ENCODE peak calls at places on chromosomes 4 and X, in nine cellular contexts. J, Z, U, N, O, G, P, T and R are unnamed samples.

GRCh38 chr4:151417766-151418376 is 8.9 kb downstream of the FHIP1A start:
- DNase-seq in G (peak; percentile 48), N (no peak), O (no peak), U (no peak), T (no peak), P (no peak), J (no peak), Z (no peak), R (no peak)

GRCh38 chr4:57110635-57111546 is 706 bp upstream of the IGFBP7 start:
- DNase-seq in P (peak; percentile 82), T (peak; percentile 93), Z (peak; percentile 30), J (no peak), N (peak; percentile 61), G (no peak), O (peak; percentile 70), U (no peak), R (peak; percentile 64)

GRCh38 chrX:138128025-138128671 is 562.2 kb downstream of the ZIC3 start:
- DNase-seq in G (peak; percentile 75), J (no peak), U (peak; percentile 18), T (no peak), N (no peak), P (no peak), Z (no peak), O (peak; percentile 42), R (peak; percentile 20)

GRCh38 chrX:42384956-42385355 is 393.0 kb downstream of the PPP1R2C start:
- DNase-seq in Z (no peak), P (no peak), O (no peak), G (peak; percentile 34), U (no peak), N (no peak), J (no peak), T (no peak), R (no peak)

GRCh38 chrX:80808854-80809493 is 703 bp downstream of the BRWD3 start:
- DNase-seq in T (no peak), Z (peak; percentile 28), U (no peak), N (no peak), J (peak; percentile 21), P (peak; percentile 70), O (peak; percentile 6), G (peak; percentile 41), R (no peak)

GRCh38 chr4:128349921-128350320 is 62.3 kb upstream of the PGRMC2 start:
- DNase-seq in P (no peak), G (peak; percentile 31), Z (no peak), T (no peak), N (no peak), O (peak; percentile 96), U (no peak), J (no peak), R (peak; percentile 81)

GRCh38 chr4:94349193-94349592 is 6.6 kb upstream of the HPGDS start:
- DNase-seq in G (no peak), U (no peak), O (peak; percentile 15), N (no peak), T (no peak), J (no peak), P (no peak), Z (no peak), R (no peak)

GRCh38 chr4:68520985-68521384 is 55.1 kb downstream of the UGT2B17 start:
- DNase-seq in P (no peak), Z (no peak), N (no peak), T (no peak), G (no peak), O (no peak), J (no peak), U (no peak), R (no peak)

GRCh38 chrX:41917517-41917916 is 5.8 kb downstream of the CASK start:
- DNase-seq in N (no peak), P (no peak), U (no peak), O (no peak), G (no peak), J (no peak), T (no peak), Z (no peak), R (no peak)

GRCh38 chr4:85825937-85826678 is 351.2 kb downstream of the ARHGAP24 start:
- DNase-seq in T (no peak), N (no peak), P (no peak), Z (peak; percentile 24), G (peak; percentile 26), O (peak; percentile 51), U (no peak), J (no peak), R (peak; percentile 46)

GRCh38 chr4:107863416-107863815 is 38.7 kb downstream of the SGMS2 start:
- DNase-seq in T (no peak), Z (no peak), G (no peak), J (no peak), U (no peak), N (no peak), P (no peak), O (peak; percentile 28), R (peak; percentile 34)

GRCh38 chr4:185567828-185568442 is 32.6 kb upstream of the PDLIM3 start:
- DNase-seq in Z (peak; percentile 44), G (no peak), T (peak; percentile 91), P (peak; percentile 89), U (no peak), N (no peak), O (peak; percentile 91), J (no peak), R (peak; percentile 45)

GRCh38 chr4:15990570-15991285 is 27.8 kb upstream of the FGFBP2 start:
- DNase-seq in T (no peak), N (no peak), O (no peak), P (no peak), Z (no peak), U (no peak), G (peak; percentile 19), J (no peak), R (no peak)

GRCh38 chrX:65610040-65610439 is 57.4 kb upstream of the MSN start:
- DNase-seq in P (no peak), U (no peak), J (no peak), T (no peak), N (no peak), O (peak; percentile 32), G (no peak), Z (no peak), R (no peak)

GRCh38 chr4:88527787-88528186 is 4.2 kb upstream of the PYURF start:
- DNase-seq in Z (no peak), T (no peak), U (no peak), N (no peak), O (no peak), J (no peak), P (no peak), G (no peak), R (no peak)

GRCh38 chr4:165872443-165873297 is at the start of gene TLL1:
- DNase-seq in T (no peak), U (no peak), O (peak; percentile 6), P (no peak), J (no peak), N (no peak), G (peak; percentile 44), Z (no peak), R (no peak)

DNA sequence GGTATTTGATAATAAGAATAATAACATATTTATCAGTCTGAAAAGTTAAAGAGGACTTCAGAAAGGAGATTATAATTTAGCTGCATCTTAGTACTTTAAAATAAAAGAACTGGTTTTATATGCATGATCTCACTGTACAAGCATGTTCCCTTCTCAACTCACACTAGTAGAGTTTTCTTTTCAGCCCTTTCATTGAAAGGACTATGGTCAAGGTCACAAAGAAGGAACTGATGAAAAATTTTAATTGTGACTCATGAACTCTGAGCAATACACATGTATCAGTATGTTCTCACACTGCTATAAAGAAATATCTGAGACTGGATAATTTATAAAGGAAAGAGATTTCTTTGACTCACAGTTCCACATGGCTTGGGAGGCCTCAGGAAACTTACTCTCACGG is 73.7 kb upstream of the NDST4 start:
- DNase-seq in U (no peak), N (no peak), J (no peak), P (no peak), O (peak; percentile 7), T (no peak), Z (no peak), G (no peak), R (no peak)
- TF ChIP-seq CTCF in U (no peak), N (no peak), J (no peak), P (no peak), O (no peak), T (no peak), Z (no peak), G (no peak), R (no peak)

DNA sequence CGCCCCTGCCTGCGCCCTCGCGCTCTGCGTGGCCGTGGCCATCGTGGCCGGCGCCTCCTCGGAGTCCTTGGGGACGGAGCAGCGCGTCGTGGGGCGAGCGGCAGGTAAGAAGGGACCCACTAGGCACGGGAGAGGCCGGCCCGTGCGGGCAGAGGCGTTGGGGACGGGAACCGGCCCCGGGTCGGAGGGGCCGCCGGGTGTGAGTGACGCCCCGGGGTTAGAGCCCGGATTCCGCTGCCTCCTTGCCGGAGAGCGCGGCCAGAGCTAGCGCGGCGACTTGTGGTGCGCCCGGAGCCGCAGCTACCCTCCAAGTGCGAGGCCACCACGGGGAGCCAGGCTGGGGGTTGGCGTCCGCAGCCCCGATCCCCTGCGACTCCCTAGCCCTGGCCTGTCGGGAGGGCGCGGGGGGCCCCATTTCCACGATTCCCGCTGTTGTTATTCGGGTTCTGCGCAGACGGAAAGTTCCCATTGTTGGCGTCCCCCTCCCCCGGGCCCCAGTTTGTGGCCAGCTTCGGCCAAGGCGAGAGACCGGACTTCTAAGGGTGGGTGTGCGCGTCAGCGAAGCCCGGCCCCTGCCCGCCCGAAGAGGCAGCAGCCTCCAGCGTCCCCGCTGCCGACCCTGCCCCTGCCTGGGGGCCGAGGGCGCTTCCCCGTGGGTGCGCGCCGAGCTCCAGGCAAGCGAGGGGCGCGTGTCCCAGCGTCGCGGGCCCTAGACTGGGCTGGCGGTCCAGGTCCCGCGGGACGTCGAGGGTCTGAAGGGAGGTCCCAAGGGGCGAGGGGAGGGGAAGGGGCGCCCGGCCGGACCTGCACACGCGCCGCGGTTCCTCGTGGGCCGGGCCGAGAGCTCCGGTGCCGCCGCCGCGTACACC is 1.1 kb downstream of the FGFR3 start:
- DNase-seq in P (no peak), Z (no peak), U (no peak), N (no peak), T (no peak), O (no peak), J (no peak), G (no peak), R (no peak)
- H3K27ac ChIP-seq in P (peak overlapping the region; percentile 14), Z (peak overlapping the region; percentile 87), U (no peak overlapping the region), N (no peak overlapping the region), T (no peak overlapping the region), O (no peak overlapping the region), J (no peak overlapping the region), G (no peak overlapping the region), R (no peak overlapping the region)

GRCh38 chr4:173591760-173592159 is 61.7 kb upstream of the HAND2 start:
- DNase-seq in Z (no peak), U (no peak), O (no peak), T (no peak), G (no peak), P (no peak), N (no peak), J (no peak), R (no peak)
- TF ChIP-seq CTCF in Z (no peak), U (peak; percentile 19), O (no peak), T (no peak), G (peak; percentile 23), P (no peak), N (no peak), J (no peak), R (no peak)

DNA sequence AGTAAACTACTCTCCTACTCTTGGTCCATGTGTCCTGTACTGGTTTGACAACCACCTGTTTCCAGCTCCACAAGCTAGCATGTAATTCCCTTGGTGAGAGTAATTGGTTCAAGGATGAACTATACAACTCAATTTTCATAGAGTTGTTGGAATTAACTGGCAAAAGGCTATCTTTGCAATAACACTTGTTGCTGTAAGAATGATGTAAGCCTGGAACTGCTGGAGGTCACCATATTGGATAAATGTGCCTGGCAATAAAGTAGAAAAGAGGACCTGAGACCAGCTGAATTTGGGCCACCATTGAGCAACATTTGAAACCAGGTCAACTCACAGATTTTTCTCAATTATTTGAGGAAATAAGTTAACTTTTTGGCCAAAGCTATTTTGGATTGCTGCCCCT is 175.5 kb downstream of the CAMK2D start:
- DNase-seq in U (no peak), T (no peak), J (no peak), P (no peak), G (no peak), N (no peak), O (peak; percentile 33), Z (no peak), R (no peak)
- H3K27ac ChIP-seq in U (no peak overlapping the region), T (no peak overlapping the region), J (no peak overlapping the region), P (no peak overlapping the region), G (no peak overlapping the region), N (no peak overlapping the region), O (no peak overlapping the region), Z (no peak overlapping the region), R (no peak overlapping the region)